ENCODE peak calls at places on chromosomes 12 and 14, in seven cellular contexts. T is fibroblast of mammary gland; C is foreskin fibroblast; Q is right lobe of liver; A is AG04450; U is breast epithelium; R is CD4-positive, CD25-positive, alpha-beta regulatory T cell. B is an unnamed sample.

GRCh38 chr12:34597548-34598351 is 575.5 kb downstream of the ALG10 start:
- DNase-seq in T (no peak), C (no peak), Q (peak), A (no peak), U (peak), R (no peak), B (no peak)

GRCh38 chr14:56351861-56352260 is 227.7 kb upstream of the TMEM260 start:
- DNase-seq in T (peak), C (peak), Q (no peak), A (peak), U (no peak), R (no peak), B (no peak)

GRCh38 chr14:75646762-75647161 is 13.9 kb downstream of the ERG28 start:
- DNase-seq in T (peak), C (peak), Q (peak), A (no peak), U (no peak), R (no peak), B (no peak)

GRCh38 chr12:53938276-53939140 is at the start of gene HOXC13:
- DNase-seq in T (peak), C (peak), Q (no peak), A (no peak), U (peak), R (peak), B (peak)

GRCh38 chr14:94104731-94105130 is 5.8 kb upstream of the IFI27 start:
- DNase-seq in T (no peak), C (no peak), Q (no peak), A (no peak), U (no peak), R (no peak), B (no peak)

GRCh38 chr12:103882861-103883596 is 42.0 kb upstream of the NT5DC3 start:
- DNase-seq in T (no peak), C (no peak), Q (no peak), A (no peak), U (no peak), R (no peak), B (no peak)

GRCh38 chr14:95040723-95041476 is 116.4 kb downstream of the DICER1 start:
- DNase-seq in T (peak), C (peak), Q (no peak), A (no peak), U (peak), R (no peak), B (no peak)

GRCh38 chr12:103626498-103626897 is 39.4 kb downstream of the STAB2 start:
- DNase-seq in T (peak), C (peak), Q (no peak), A (no peak), U (no peak), R (no peak), B (peak)

GRCh38 chr14:80448267-80448666 is 237.0 kb upstream of the DIO2 start:
- DNase-seq in T (no peak), C (no peak), Q (no peak), A (no peak), U (no peak), R (no peak), B (peak)

GRCh38 chr14:76876076-76876475 is 49.9 kb downstream of the LRRC74A start:
- DNase-seq in T (peak), C (peak), Q (no peak), A (peak), U (no peak), R (peak), B (peak)

GRCh38 chr14:94581127-94581999 is at the start of gene SERPINA5:
- DNase-seq in T (peak), C (peak), Q (peak), A (no peak), U (peak), R (no peak), B (no peak)

GRCh38 chr12:6697584-6698351 is 2.8 kb downstream of the PIANP start:
- DNase-seq in T (peak), C (peak), Q (no peak), A (peak), U (no peak), R (peak), B (no peak)

GRCh38 chr14:49405291-49405690 is 180.9 kb downstream of the RPS29 start:
- DNase-seq in T (peak), C (peak), Q (no peak), A (peak), U (no peak), R (no peak), B (no peak)

GRCh38 chr14:23693252-23693775 is 57.1 kb downstream of the DHRS2 start:
- DNase-seq in T (no peak), C (no peak), Q (no peak), A (no peak), U (no peak), R (no peak), B (no peak)

GRCh38 chr12:51941669-51942455 is 9.6 kb upstream of the ACVR1B start:
- DNase-seq in T (no peak), C (no peak), Q (no peak), A (no peak), U (no peak), R (no peak), B (no peak)

GRCh38 chr12:26058818-26059217 is 66.0 kb downstream of the BHLHE41 start:
- DNase-seq in T (no peak), C (no peak), Q (no peak), A (no peak), U (no peak), R (no peak), B (no peak)

GRCh38 chr12:17148706-17149105 is 542.7 kb upstream of the LMO3 start:
- DNase-seq in T (no peak), C (no peak), Q (no peak), A (no peak), U (no peak), R (no peak), B (no peak)

GRCh38 chr12:15823360-15824128 is 34.4 kb upstream of the EPS8 start:
- DNase-seq in T (peak), C (peak), Q (no peak), A (no peak), U (no peak), R (no peak), B (no peak)

GRCh38 chr14:23008836-23009235 is 1.1 kb downstream of the C14orf93 start:
- DNase-seq in T (peak), C (no peak), Q (no peak), A (no peak), U (no peak), R (peak), B (peak)

GRCh38 chr12:69546693-69547438 is 38.4 kb upstream of the CCT2 start:
- DNase-seq in T (no peak), C (no peak), Q (no peak), A (no peak), U (no peak), R (peak), B (no peak)

GRCh38 chr12:25590021-25590721 is 37.1 kb upstream of the LMNTD1 start:
- DNase-seq in T (no peak), C (no peak), Q (no peak), A (no peak), U (no peak), R (peak), B (no peak)

GRCh38 chr14:23061995-23062394 is 4.7 kb upstream of the CDH24 start:
- DNase-seq in T (peak), C (peak), Q (no peak), A (peak), U (no peak), R (no peak), B (no peak)

GRCh38 chr14:23548351-23549318 is 2.9 kb downstream of the ZFHX2 start:
- DNase-seq in T (peak), C (peak), Q (no peak), A (no peak), U (no peak), R (no peak), B (no peak)

GRCh38 chr12:46944104-46944503 is 118.3 kb upstream of the SLC38A4 start:
- DNase-seq in T (peak), C (peak), Q (no peak), A (no peak), U (no peak), R (peak), B (peak)

GRCh38 chr12:25495336-25496097 is 57.6 kb downstream of the LMNTD1 start:
- DNase-seq in T (peak), C (peak), Q (no peak), A (peak), U (no peak), R (no peak), B (no peak)

GRCh38 chr12:123267991-123268843 is 3.4 kb downstream of the CDK2AP1 start:
- DNase-seq in T (no peak), C (peak), Q (peak), A (no peak), U (no peak), R (no peak), B (no peak)

GRCh38 chr14:36423430-36423829 is 96.6 kb downstream of the NKX2-1 start:
- DNase-seq in T (no peak), C (no peak), Q (no peak), A (no peak), U (no peak), R (no peak), B (no peak)

GRCh38 chr12:997505-997904 is 6.5 kb downstream of the ERC1 start:
- DNase-seq in T (no peak), C (no peak), Q (no peak), A (no peak), U (no peak), R (no peak), B (no peak)

GRCh38 chr12:1001507-1001906 is 10.5 kb downstream of the ERC1 start:
- DNase-seq in T (no peak), C (no peak), Q (no peak), A (no peak), U (no peak), R (no peak), B (no peak)

GRCh38 chr12:996881-997280 is 5.9 kb downstream of the ERC1 start:
- DNase-seq in T (no peak), C (no peak), Q (no peak), A (no peak), U (no peak), R (no peak), B (no peak)

GRCh38 chr12:1003600-1004271 is 12.7 kb downstream of the ERC1 start:
- DNase-seq in T (no peak), C (no peak), Q (no peak), A (no peak), U (no peak), R (no peak), B (no peak)

DNA sequence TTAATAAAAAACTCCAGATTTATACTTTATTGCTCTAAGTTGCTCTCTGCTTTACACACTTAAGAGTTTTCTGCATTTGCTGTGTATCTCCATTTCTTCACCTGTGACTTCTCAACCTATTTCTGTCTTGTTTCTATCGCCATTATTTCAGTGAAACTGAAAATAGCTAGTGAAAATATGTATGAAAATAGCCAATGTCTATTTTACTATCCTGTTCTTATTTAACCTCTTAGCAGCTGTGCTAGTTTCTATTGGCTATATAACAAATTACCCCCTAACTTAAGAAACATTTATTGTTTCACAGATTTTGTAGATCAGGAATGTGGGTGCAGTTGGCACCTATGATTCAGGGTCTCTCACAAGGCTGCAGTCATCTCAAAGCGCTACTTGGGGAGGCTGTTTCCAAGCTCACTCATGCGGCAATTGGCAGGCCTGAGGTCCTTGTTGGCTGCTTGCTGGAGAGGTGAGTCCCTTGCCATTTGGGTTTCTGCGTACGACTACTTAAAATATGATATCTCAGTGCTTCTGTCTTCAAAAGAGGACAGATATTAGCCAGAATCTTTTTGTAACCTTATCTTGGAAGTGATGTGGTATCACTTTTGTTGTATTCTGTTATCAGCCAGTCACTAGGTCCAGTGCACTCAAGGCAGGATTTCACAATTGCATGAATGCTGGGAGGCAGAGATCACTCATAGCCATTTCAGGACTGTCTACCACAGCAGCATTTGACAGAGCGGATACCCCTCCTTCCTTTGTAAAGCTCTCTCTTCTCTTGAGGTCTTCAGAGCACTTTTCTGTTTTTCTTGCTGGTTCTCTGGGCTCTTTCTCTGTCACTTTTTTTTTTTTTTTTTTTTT is 7.2 kb downstream of the ERC1 start:
- DNase-seq in T (peak), C (no peak), Q (no peak), A (no peak), U (no peak), R (no peak), B (no peak)
- H3K4me3 ChIP-seq in T (no peak), C (no peak), Q (no peak), A (no peak), U (no peak), R (no peak), B (no peak)

GRCh38 chr12:107319536-107320030 is 226.2 kb upstream of the CRY1 start:
- DNase-seq in T (no peak), C (no peak), Q (no peak), A (no peak), U (no peak), R (no peak), B (no peak)

GRCh38 chr12:107320031-107320928 is 226.9 kb upstream of the CRY1 start:
- DNase-seq in T (no peak), C (peak), Q (peak), A (no peak), U (no peak), R (peak), B (peak)

GRCh38 chr12:107318804-107319535 is 225.6 kb upstream of the CRY1 start:
- DNase-seq in T (peak), C (peak), Q (peak), A (no peak), U (no peak), R (peak), B (no peak)

GRCh38 chr12:107322063-107322462 is 228.7 kb upstream of the CRY1 start:
- DNase-seq in T (no peak), C (no peak), Q (no peak), A (no peak), U (no peak), R (peak), B (no peak)

GRCh38 chr12:107320929-107321618 is 227.7 kb upstream of the CRY1 start:
- DNase-seq in T (no peak), C (peak), Q (no peak), A (no peak), U (no peak), R (peak), B (no peak)
- H3K4me3 ChIP-seq in T (peak), C (peak), Q (no peak), A (peak), U (peak), R (peak), B (no peak)

GRCh38 chr12:11653215-11653753 is 3.8 kb downstream of the ETV6 start:
- DNase-seq in T (peak), C (peak), Q (no peak), A (no peak), U (no peak), R (peak), B (no peak)
- H3K4me3 ChIP-seq in T (no peak), C (peak), Q (no peak), A (peak), U (peak), R (peak), B (no peak)

DNA sequence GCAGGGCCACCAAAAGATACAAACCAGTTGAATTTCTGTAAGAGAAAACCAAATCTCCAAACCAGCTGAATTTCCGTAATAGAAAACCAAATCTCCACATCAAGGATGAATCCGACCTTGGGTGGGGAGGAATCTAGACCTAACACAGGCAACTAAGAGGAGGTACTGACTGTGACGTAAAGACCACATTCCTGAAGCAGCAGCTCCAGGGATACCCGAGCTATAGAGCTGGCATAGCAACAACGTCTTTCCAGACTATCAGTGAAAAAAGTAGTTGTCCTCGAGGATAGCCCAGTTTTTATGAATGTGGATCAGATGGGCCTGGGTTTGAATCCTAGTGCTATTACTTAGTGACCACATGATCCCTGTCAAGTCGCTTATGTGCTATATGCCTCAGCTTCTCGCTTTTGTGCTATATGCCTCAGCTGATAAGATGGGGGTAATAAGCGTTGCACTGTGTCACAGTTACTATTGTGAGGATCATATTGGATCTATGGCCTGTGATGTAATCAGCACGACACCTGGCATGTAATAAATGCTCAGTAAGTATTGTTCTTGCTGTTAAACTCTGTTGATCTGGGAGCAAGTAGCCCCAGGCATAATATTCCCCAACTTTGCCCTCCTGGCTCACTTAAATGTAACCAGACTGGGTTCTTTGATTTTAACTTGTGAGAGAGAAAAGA is 113.8 kb downstream of the EGLN3 start:
- DNase-seq in T (no peak), C (no peak), Q (no peak), A (no peak), U (no peak), R (no peak), B (no peak)
- H3K4me3 ChIP-seq in T (no peak), C (no peak), Q (no peak), A (no peak), U (no peak), R (no peak), B (no peak)

DNA sequence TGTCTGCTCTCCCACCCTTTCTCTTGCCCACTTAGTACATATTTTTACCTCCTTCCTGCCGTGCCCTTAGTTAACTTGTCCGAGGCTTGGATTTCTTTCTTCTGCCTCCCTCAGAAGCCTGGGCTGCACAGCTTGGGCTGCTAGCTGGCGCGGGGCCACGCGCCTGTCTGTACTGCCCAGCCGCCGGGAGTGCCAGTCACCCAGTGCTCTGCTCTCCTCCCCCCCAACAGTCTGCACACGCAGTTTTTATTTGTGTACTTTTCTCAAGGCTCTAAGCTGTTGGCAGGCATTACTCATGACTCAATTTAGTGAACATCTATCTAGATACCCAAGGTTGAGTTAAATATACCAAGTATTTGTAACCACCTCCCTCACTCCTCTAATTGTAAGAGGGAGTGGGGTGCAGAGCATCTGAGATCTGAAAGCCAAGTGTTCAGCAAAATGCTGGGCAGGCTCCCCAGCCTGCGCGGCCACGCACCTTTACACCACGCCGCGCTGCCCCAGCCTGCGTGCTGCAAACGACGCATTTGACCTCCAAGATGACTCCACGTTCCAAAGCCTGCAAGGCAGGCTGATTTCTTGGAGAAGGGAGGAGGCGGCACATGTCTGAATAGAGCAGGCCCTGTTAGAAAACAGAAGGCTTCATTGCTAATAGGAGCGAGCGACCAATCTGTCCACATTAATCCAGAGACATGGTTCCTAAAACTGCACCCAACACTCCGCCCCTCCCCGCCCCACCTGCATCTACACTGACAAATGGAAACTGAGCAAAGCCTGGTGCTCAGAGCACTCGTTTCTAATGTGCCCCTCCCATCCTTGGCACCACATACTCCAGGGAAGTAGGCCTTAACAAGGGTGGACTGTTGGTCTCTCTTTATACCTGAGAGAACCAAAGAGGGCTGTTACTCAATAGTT is 18.2 kb upstream of the CACNA2D4 start:
- DNase-seq in T (peak), C (peak), Q (peak), A (peak), U (peak), R (no peak), B (peak)
- H3K4me3 ChIP-seq in T (no peak), C (no peak), Q (no peak), A (no peak), U (no peak), R (no peak), B (peak)

DNA sequence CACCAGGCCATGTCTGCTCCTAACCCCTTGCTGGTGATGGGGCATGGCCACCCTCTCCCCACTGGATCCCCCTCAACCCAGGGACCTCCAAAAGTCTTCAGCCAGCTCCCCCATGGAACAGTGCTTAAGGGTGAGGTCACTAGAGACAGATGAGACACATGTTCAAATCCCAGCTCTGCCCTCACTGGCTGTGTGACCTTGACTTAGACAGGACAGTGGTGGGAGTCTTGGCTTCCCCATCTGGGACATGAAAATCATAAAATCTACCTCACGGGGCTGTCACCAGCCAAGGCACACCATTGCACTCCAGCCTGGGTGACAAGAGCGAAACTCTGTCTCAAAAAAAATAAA is 10.9 kb downstream of the RHOF start:
- DNase-seq in T (no peak), C (no peak), Q (no peak), A (no peak), U (no peak), R (no peak), B (no peak)
- H3K4me3 ChIP-seq in T (no peak), C (no peak), Q (no peak), A (no peak), U (no peak), R (peak), B (no peak)